ENCODE peak calls at places on chromosomes 4 and X, in ten cellular contexts. D is NCI-H1092 treated with DMSO at 0.1 percent for 48 hours; C is lung; T is posterior vena cava; L is retina; P is T-helper 17 cell; W is upper lobe of left lung; R is EL; A is activated CD4-positive, alpha-beta T cell treated with anti-CD3 and anti-CD28 coated beads, Interleukin-2, amount 10 ng/mL, durations not matched to agents 7 days and 5 days; E is bronchial epithelial cell. I is an unnamed sample.

GRCh38 chrX:139826065-139827044 is 106.5 kb downstream of the ATP11C start:
- DNase-seq in W (no peak), D (no peak), E (peak; percentile 76), C (no peak), L (no peak), R (peak; percentile 73), P (no peak), A (no peak), T (no peak), I (no peak)

GRCh38 chr4:172311682-172312081 is 498.5 kb downstream of the GALNTL6 start:
- DNase-seq in W (no peak), P (no peak), L (no peak), R (no peak), E (no peak), C (no peak), A (no peak), D (no peak), T (no peak), I (no peak)

GRCh38 chr4:6530301-6530700 is 44.7 kb upstream of the MAN2B2 start:
- DNase-seq in A (no peak), E (no peak), T (no peak), L (no peak), W (no peak), R (no peak), P (no peak), C (no peak), D (no peak), I (no peak)

GRCh38 chr4:183201331-183201730 is 102.3 kb downstream of the WWC2 start:
- DNase-seq in A (no peak), R (peak; percentile 89), P (no peak), T (no peak), E (peak; percentile 94), D (no peak), C (no peak), W (no peak), L (no peak), I (peak; percentile 91)

GRCh38 chr4:41594439-41594838 is 56.5 kb downstream of the LIMCH1 start:
- DNase-seq in C (no peak), E (no peak), T (peak; percentile 80), L (no peak), D (no peak), R (no peak), A (no peak), W (no peak), P (no peak), I (no peak)

GRCh38 chr4:144557404-144557803 is 88.6 kb upstream of the HHIP start:
- DNase-seq in R (no peak), P (no peak), E (no peak), C (no peak), W (no peak), A (no peak), D (no peak), L (no peak), T (no peak), I (no peak)

GRCh38 chrX:111100191-111100590 is 4.2 kb downstream of the PAK3 start:
- DNase-seq in R (peak; percentile 37), T (no peak), W (no peak), D (peak; percentile 42), C (no peak), L (peak; percentile 52), P (no peak), A (peak; percentile 24), E (peak; percentile 39), I (no peak)

GRCh38 chrX:13287816-13288215 is 32.0 kb downstream of the ATXN3L start:
- DNase-seq in L (no peak), R (peak; percentile 62), C (no peak), E (no peak), P (no peak), D (no peak), T (no peak), W (no peak), A (no peak), I (peak; percentile 28)

GRCh38 chr4:35247047-35247446 is 997.3 kb downstream of the ARAP2 start:
- DNase-seq in P (no peak), E (peak; percentile 6), R (no peak), W (no peak), T (no peak), C (no peak), A (no peak), D (no peak), L (no peak), I (no peak)

GRCh38 chrX:275476-275966 is 5.7 kb upstream of the PLCXD1 start:
- DNase-seq in D (no peak), W (peak; percentile 88), A (peak; percentile 5), C (no peak), E (no peak), L (no peak), R (no peak), T (peak; percentile 72), P (no peak), I (no peak)

GRCh38 chrX:65595460-65595876 is 60.9 kb upstream of the LAS1L start:
- DNase-seq in T (peak; percentile 97), R (peak; percentile 89), D (peak; percentile 62), E (peak; percentile 89), A (peak; percentile 94), P (peak; percentile 85), C (peak; percentile 96), W (no peak), L (peak; percentile 79), I (peak; percentile 88)

GRCh38 chr4:112514449-112515277 is 1.3 kb downstream of the NEUROG2 start:
- DNase-seq in L (peak; percentile 78), A (peak; percentile 16), W (peak; percentile 86), P (no peak), D (peak; percentile 61), R (peak; percentile 26), T (no peak), C (no peak), E (no peak), I (peak; percentile 32)

GRCh38 chrX:116204947-116205346 is 34.4 kb downstream of the AGTR2 start:
- DNase-seq in L (peak; percentile 33), E (peak; percentile 7), D (peak; percentile 23), T (no peak), R (peak; percentile 1), A (no peak), C (no peak), W (no peak), P (no peak), I (no peak)

GRCh38 chrX:149491812-149492211 is 13.3 kb downstream of the IDS start:
- DNase-seq in W (no peak), A (no peak), C (no peak), L (no peak), R (no peak), D (no peak), T (no peak), E (no peak), P (no peak), I (no peak)

GRCh38 chr4:132564920-132565319 is 584.2 kb upstream of the PCDH10 start:
- DNase-seq in L (no peak), R (no peak), T (no peak), P (no peak), C (no peak), A (no peak), E (peak; percentile 0), W (no peak), D (no peak), I (peak; percentile 17)

GRCh38 chr4:41418444-41418843 is 119.5 kb upstream of the LIMCH1 start:
- DNase-seq in R (peak; percentile 80), P (no peak), D (no peak), C (no peak), W (peak; percentile 48), A (no peak), T (no peak), L (no peak), E (no peak), I (peak; percentile 89)

GRCh38 chrX:12319012-12319519 is 180.8 kb downstream of the FRMPD4 start:
- DNase-seq in C (no peak), L (no peak), E (no peak), W (no peak), T (no peak), P (no peak), D (peak; percentile 11), R (no peak), A (no peak), I (peak; percentile 35)

GRCh38 chr4:87679449-87680169 is 29.5 kb downstream of the DMP1 start:
- DNase-seq in D (peak; percentile 54), T (no peak), P (no peak), L (peak; percentile 73), E (peak; percentile 19), R (peak; percentile 72), W (no peak), A (peak; percentile 23), C (no peak), I (peak; percentile 35)

GRCh38 chr4:20046179-20046578 is 205.5 kb upstream of the SLIT2 start:
- DNase-seq in P (no peak), D (no peak), T (no peak), L (no peak), C (no peak), W (no peak), R (no peak), A (no peak), E (no peak), I (no peak)

GRCh38 chr4:159250751-159251325 is 148.0 kb downstream of the RAPGEF2 start:
- DNase-seq in A (no peak), E (no peak), R (no peak), T (no peak), D (no peak), C (no peak), L (no peak), W (peak; percentile 79), P (no peak), I (no peak)

GRCh38 chr4:101174679-101175078 is 172.6 kb downstream of the PPP3CA start:
- DNase-seq in C (no peak), A (no peak), D (no peak), E (no peak), L (no peak), T (no peak), W (no peak), P (no peak), R (no peak), I (no peak)

GRCh38 chr4:29336851-29337250 is 1383.3 kb upstream of the PCDH7 start:
- DNase-seq in P (no peak), A (no peak), R (no peak), T (no peak), W (no peak), D (no peak), L (no peak), E (no peak), C (no peak), I (no peak)

GRCh38 chr4:186105721-186106335 is 1.3 kb downstream of the FAM149A start:
- DNase-seq in L (peak; percentile 58), W (no peak), P (no peak), D (no peak), R (no peak), C (no peak), T (no peak), E (peak; percentile 57), A (no peak), I (no peak)

GRCh38 chr4:78386679-78387078 is 164.9 kb upstream of the ANXA3 start:
- DNase-seq in C (no peak), W (no peak), L (no peak), R (no peak), D (no peak), E (no peak), P (no peak), A (no peak), T (no peak), I (no peak)

GRCh38 chr4:2714071-2714770 is 41.9 kb downstream of the TNIP2 start:
- DNase-seq in E (peak; percentile 58), P (no peak), R (peak; percentile 21), T (no peak), L (peak; percentile 25), C (peak; percentile 49), D (peak; percentile 15), W (no peak), A (peak; percentile 58), I (no peak)

GRCh38 chrX:7996414-7996813 is 69.2 kb upstream of the PNPLA4 start:
- DNase-seq in W (no peak), T (no peak), E (peak; percentile 32), D (peak; percentile 81), R (peak; percentile 18), C (no peak), P (no peak), A (peak; percentile 12), L (peak; percentile 34), I (peak; percentile 69)